ENCODE peak calls at places on chromosomes 16 and 17, in five cellular contexts. G is T-helper 17 cell, H is WERI-Rb-1, B is A673, R is body of pancreas. M is an unnamed sample. For H3K9me3, the result is how much of the 10 kb centered on the place peaks cover.

GRCh38 chr16:9567674-9568073 is 476.2 kb downstream of the HAPSTR1 start:
- DNase-seq in B (peak), R (no peak), H (peak), G (no peak), M (no peak)

GRCh38 chr17:74288785-74289184 is 14.8 kb downstream of the DNAI2 start:
- DNase-seq in G (no peak), R (no peak), H (no peak), B (no peak), M (no peak)

GRCh38 chr17:35094902-35095301 is 24.8 kb downstream of the RAD51D start:
- DNase-seq in B (peak), G (no peak), R (no peak), H (no peak), M (no peak)

GRCh38 chr16:57084257-57084770 is 8.1 kb upstream of the CPNE2 start:
- DNase-seq in B (peak), R (peak), G (peak), H (peak), M (peak)

GRCh38 chr17:2043785-2044184 is 2.0 kb downstream of the OVCA2 start:
- DNase-seq in G (no peak), H (no peak), R (no peak), B (no peak), M (no peak)

GRCh38 chr16:65414284-65414984 is 292.6 kb upstream of the CDH11 start:
- DNase-seq in G (no peak), R (no peak), B (no peak), H (no peak), M (peak)

GRCh38 chr17:7218774-7219173 is 862 bp downstream of the DLG4 start:
- DNase-seq in R (no peak), H (peak), B (peak), G (no peak), M (peak)

GRCh38 chr17:14672830-14673229 is 371.9 kb downstream of the HS3ST3B1 start:
- DNase-seq in G (no peak), R (peak), H (peak), B (no peak), M (no peak)

GRCh38 chr17:37756060-37756459 is 11.2 kb upstream of the HNF1B start:
- DNase-seq in H (no peak), R (no peak), G (no peak), B (no peak), M (no peak)

GRCh38 chr16:72921620-72922019 is 126.3 kb downstream of the ZFHX3 start:
- DNase-seq in G (no peak), H (no peak), R (peak), B (peak), M (peak)

GRCh38 chr16:3745751-3746355 is 28.5 kb upstream of the TRAP1 start:
- DNase-seq in G (no peak), H (no peak), R (no peak), B (no peak), M (no peak)

GRCh38 chr16:86508028-86508946 is 2.0 kb upstream of the FOXF1 start:
- DNase-seq in G (no peak), H (no peak), B (no peak), R (no peak), M (no peak)

GRCh38 chr17:50626037-50626574 is 8.6 kb upstream of the ABCC3 start:
- DNase-seq in H (peak), B (peak), G (peak), R (peak), M (peak)

GRCh38 chr16:15786501-15786900 is 70.3 kb downstream of the MYH11 start:
- DNase-seq in B (no peak), G (no peak), H (no peak), R (no peak), M (no peak)

GRCh38 chr16:15783985-15784384 is 72.8 kb downstream of the MYH11 start:
- DNase-seq in R (no peak), G (no peak), B (no peak), H (no peak), M (no peak)

GRCh38 chr16:15782573-15783365 is 74.1 kb downstream of the MYH11 start:
- DNase-seq in R (no peak), B (peak), H (peak), G (no peak), M (no peak)

GRCh38 chr16:15788846-15789239 is 68.0 kb downstream of the MYH11 start:
- DNase-seq in B (no peak), H (no peak), G (no peak), R (no peak), M (no peak)

GRCh38 chr16:15785386-15786059 is 71.3 kb downstream of the MYH11 start:
- DNase-seq in B (no peak), H (no peak), R (no peak), G (no peak), M (no peak)
- H3K9me3 ChIP-seq in B (under half), H (under half), R (under half), G (under half), M (under half)

GRCh38 chr16:35523991-35524390 is 2064.6 kb downstream of the TP53TG3F start:
- DNase-seq in G (no peak), B (no peak), H (no peak), R (no peak), M (no peak)
- H3K9me3 ChIP-seq in G (under half), B (under half), H (under half), R (under half), M (under half)

GRCh38 chr16:66918355-66918754 is 330 bp downstream of the CDH16 start:
- DNase-seq in G (no peak), B (no peak), H (no peak), R (no peak), M (no peak)

GRCh38 chr16:66917741-66918140 is 944 bp downstream of the CDH16 start:
- DNase-seq in B (no peak), G (no peak), R (no peak), H (no peak), M (no peak)

GRCh38 chr16:66920924-66921680 is 2.4 kb upstream of the CDH16 start:
- DNase-seq in B (no peak), G (no peak), R (no peak), H (no peak), M (no peak)

GRCh38 chr16:66918803-66919568 is at the start of gene CDH16:
- DNase-seq in H (peak), R (no peak), G (no peak), B (no peak), M (no peak)

GRCh38 chr16:66919569-66920472 is 1.1 kb upstream of the CDH16 start:
- DNase-seq in G (no peak), B (no peak), H (peak), R (no peak), M (no peak)
- H3K9me3 ChIP-seq in G (under half), B (under half), H (under half), R (under half), M (under half)

DNA sequence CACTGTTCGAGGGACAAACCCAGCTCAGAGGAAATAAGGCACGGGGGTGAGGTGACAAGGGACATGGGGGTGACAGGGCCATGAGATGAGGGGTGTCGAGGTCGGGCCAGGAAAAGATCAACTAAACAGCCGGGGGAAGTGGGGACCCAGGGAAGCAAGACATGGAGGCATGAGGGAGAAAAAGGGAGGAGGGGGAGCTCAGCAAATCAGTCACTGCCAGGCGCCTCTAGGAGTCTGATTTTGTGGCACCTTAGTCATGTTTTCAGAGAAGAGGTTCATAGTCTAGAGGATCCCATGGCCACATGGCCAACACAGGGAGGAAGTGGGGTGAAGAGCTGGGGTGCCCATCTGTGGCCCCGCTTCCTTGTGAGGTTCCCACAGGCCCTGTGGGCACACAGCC is 814.5 kb downstream of the KCNJ18 start:
- DNase-seq in R (no peak), G (no peak), H (no peak), B (no peak), M (no peak)
- H3K9me3 ChIP-seq in R (under half), G (under half), H (under half), B (under half), M (under half)

DNA sequence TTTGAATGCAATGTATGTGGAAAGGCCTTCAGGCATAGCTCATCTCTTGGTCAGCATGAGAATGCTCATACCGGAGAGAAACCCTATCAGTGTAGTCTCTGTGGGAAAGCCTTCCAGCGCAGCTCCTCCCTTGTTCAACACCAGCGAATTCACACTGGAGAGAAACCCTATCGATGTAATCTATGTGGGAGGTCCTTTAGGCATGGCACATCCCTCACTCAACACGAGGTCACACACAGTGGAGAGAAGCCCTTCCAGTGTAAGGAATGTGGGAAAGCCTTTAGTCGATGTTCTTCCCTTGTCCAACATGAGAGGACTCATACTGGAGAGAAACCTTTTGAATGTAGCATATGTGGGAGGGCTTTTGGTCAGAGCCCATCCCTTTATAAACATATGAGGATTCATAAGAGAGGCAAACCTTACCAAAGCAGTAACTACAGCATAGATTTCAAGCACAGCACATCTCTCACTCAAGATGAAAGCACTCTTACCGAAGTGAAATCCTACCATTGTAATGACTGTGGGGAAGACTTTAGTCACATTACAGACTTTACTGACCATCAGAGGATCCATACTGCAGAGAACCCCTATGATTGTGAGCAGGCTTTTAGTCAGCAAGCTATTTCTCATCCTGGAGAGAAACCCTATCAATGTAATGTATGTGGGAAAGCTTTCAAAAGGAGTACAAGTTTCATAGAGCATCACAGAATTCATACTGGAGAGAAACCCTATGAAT is 24.7 kb downstream of the ZFP90 start:
- DNase-seq in B (no peak), H (no peak), R (no peak), G (no peak), M (no peak)
- H3K9me3 ChIP-seq in B (half or more), H (half or more), R (under half), G (under half), M (half or more)

DNA sequence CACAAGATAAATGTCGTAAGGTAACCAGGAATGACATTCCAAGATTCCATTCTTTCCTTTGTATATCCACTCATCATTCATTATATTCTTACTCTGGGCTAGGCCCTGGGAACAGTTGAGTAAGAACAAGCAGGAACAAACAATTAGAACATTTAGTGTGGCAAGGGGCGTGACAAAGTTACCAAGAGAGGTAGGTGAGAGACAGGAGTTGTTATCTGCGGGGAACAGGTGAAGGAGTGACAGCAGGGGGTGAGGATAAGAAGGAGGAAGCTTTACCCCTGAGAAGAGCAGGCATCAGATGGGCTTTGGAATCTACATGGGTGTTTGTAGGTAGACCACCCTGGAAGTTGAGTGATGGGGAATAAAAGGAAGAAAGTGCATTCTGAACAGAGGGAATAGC is 568.9 kb downstream of the WWOX start:
- DNase-seq in G (no peak), B (no peak), H (no peak), R (no peak), M (no peak)
- H3K9me3 ChIP-seq in G (under half), B (under half), H (under half), R (under half), M (under half)

GRCh38 chr17:22692066-22692800 is 999.9 kb downstream of the KCNJ18 start:
- DNase-seq in G (no peak), B (no peak), R (no peak), H (no peak), M (no peak)
- H3K9me3 ChIP-seq in G (under half), B (under half), R (under half), H (under half), M (under half)

GRCh38 chr17:40686192-40686591 is 17.4 kb downstream of the KRT24 start:
- DNase-seq in R (peak), G (no peak), H (no peak), B (no peak), M (no peak)
- H3K9me3 ChIP-seq in R (under half), G (under half), H (under half), B (under half), M (under half)

DNA sequence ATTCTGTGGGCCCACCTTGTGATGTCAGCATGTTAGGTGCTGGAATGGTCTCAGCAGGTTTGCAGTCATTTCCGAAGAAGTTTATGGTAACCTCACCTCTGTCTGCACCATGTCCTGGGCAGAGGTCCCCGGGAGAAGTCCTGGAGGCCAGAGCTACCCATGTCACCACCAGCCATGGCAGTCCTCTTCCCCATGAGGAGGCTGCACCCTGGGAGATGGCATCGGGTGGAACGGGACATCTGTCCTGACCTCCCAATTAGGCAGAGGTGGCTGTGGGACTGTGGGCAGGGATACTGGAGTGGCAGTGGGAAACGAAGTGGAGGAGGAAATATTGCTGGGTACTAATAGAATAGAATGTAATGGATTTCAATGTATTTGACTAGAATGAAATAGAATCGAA is 511.8 kb upstream of the WSB1 start:
- DNase-seq in R (no peak), H (no peak), B (no peak), G (no peak), M (no peak)
- H3K9me3 ChIP-seq in R (under half), H (under half), B (half or more), G (under half), M (under half)

M was measured in adrenal gland.